ENCODE peak calls at places on chromosomes 7 and 10, in four cellular contexts. One of them, this sample, is unnamed.

GRCh38 chr10:71868192-71868697 is 17.2 kb upstream of the PSAP start:
- DNase-seq in HepG2: peak; percentile 44
- DNase-seq in GM12878: no peak
- DNase-seq in K562: peak; percentile 41
- DNase-seq in this sample: peak; percentile 57

GRCh38 chr7:107051376-107051775 is 6.9 kb downstream of the PRKAR2B start:
- DNase-seq in HepG2: no peak
- DNase-seq in GM12878: no peak
- DNase-seq in K562: no peak
- DNase-seq in this sample: no peak

GRCh38 chr7:7799138-7799537 is 80.7 kb upstream of the RPA3 start:
- DNase-seq in HepG2: no peak
- DNase-seq in GM12878: no peak
- DNase-seq in K562: no peak
- DNase-seq in this sample: peak; percentile 33

GRCh38 chr7:124482229-124482628 is 283.4 kb downstream of the GPR37 start:
- DNase-seq in GM12878: no peak
- DNase-seq in K562: no peak
- DNase-seq in HepG2: no peak
- DNase-seq in this sample: no peak

GRCh38 chr10:128463991-128464755 is 337.9 kb upstream of the MKI67 start:
- DNase-seq in HepG2: peak; percentile 51
- DNase-seq in GM12878: peak; percentile 4
- DNase-seq in K562: no peak
- DNase-seq in this sample: no peak

GRCh38 chr7:45525057-45525456 is 49.1 kb upstream of the ADCY1 start:
- DNase-seq in GM12878: no peak
- DNase-seq in K562: no peak
- DNase-seq in HepG2: no peak
- DNase-seq in this sample: no peak

GRCh38 chr7:86469680-86470295 is 173.9 kb upstream of the GRM3 start:
- DNase-seq in HepG2: peak; percentile 70
- DNase-seq in K562: peak; percentile 59
- DNase-seq in GM12878: peak; percentile 27
- DNase-seq in this sample: peak; percentile 15

GRCh38 chr10:52004342-52004949 is 305.1 kb upstream of the CSTF2T start:
- DNase-seq in HepG2: peak; percentile 5
- DNase-seq in GM12878: no peak
- DNase-seq in K562: peak; percentile 22
- DNase-seq in this sample: peak; percentile 38

GRCh38 chr10:6114758-6115410 is 26.1 kb downstream of the RBM17 start:
- DNase-seq in GM12878: no peak
- DNase-seq in K562: no peak
- DNase-seq in HepG2: no peak
- DNase-seq in this sample: no peak

GRCh38 chr10:102660891-102661613 is 16.8 kb downstream of the TRIM8 start:
- DNase-seq in HepG2: peak; percentile 72
- DNase-seq in K562: peak; percentile 66
- DNase-seq in GM12878: no peak
- DNase-seq in this sample: no peak

GRCh38 chr10:693506-693905 is 4.0 kb upstream of the DIP2C start:
- DNase-seq in HepG2: no peak
- DNase-seq in GM12878: no peak
- DNase-seq in K562: no peak
- DNase-seq in this sample: peak; percentile 29

GRCh38 chr10:80493482-80494021 is 39.4 kb downstream of the TSPAN14 start:
- DNase-seq in HepG2: peak; percentile 89
- DNase-seq in GM12878: no peak
- DNase-seq in K562: no peak
- DNase-seq in this sample: peak; percentile 51

GRCh38 chr10:6124666-6125065 is 35.8 kb downstream of the RBM17 start:
- DNase-seq in K562: no peak
- DNase-seq in GM12878: no peak
- DNase-seq in HepG2: no peak
- DNase-seq in this sample: no peak

GRCh38 chr10:46524471-46525176 is 31.8 kb downstream of the GPRIN2 start:
- DNase-seq in GM12878: no peak
- DNase-seq in K562: no peak
- DNase-seq in HepG2: no peak
- DNase-seq in this sample: peak; percentile 100

GRCh38 chr7:46463170-46463569 is 542.1 kb upstream of the IGFBP3 start:
- DNase-seq in GM12878: no peak
- DNase-seq in K562: no peak
- DNase-seq in HepG2: no peak
- DNase-seq in this sample: no peak

GRCh38 chr10:99630991-99631390 is 10.8 kb upstream of the SLC25A28 start:
- DNase-seq in K562: no peak
- DNase-seq in HepG2: no peak
- DNase-seq in GM12878: no peak
- DNase-seq in this sample: no peak

GRCh38 chr10:92990615-92991014 is 70.0 kb upstream of the CYP26C1 start:
- DNase-seq in GM12878: no peak
- DNase-seq in HepG2: no peak
- DNase-seq in K562: peak; percentile 8
- DNase-seq in this sample: no peak

GRCh38 chr10:21511931-21512330 is 13.6 kb downstream of the SKIDA1 start:
- DNase-seq in GM12878: no peak
- DNase-seq in K562: no peak
- DNase-seq in HepG2: no peak
- DNase-seq in this sample: no peak

GRCh38 chr10:12241810-12242529 is 46.0 kb downstream of the CDC123 start:
- DNase-seq in GM12878: peak; percentile 41
- DNase-seq in HepG2: no peak
- DNase-seq in K562: no peak
- DNase-seq in this sample: no peak
- TF ChIP-seq POLR2AphosphoS2 in GM12878: no peak
- TF ChIP-seq POLR2AphosphoS2 in HepG2: no peak
- TF ChIP-seq POLR2AphosphoS2 in K562: no peak
- TF ChIP-seq POLR2AphosphoS2 in this sample: no peak

GRCh38 chr7:499853-500485 is 19.7 kb downstream of the PDGFA start:
- DNase-seq in GM12878: no peak
- DNase-seq in HepG2: no peak
- DNase-seq in K562: no peak
- DNase-seq in this sample: no peak

GRCh38 chr7:500521-501420 is 18.9 kb downstream of the PDGFA start:
- DNase-seq in GM12878: no peak
- DNase-seq in HepG2: no peak
- DNase-seq in K562: no peak
- DNase-seq in this sample: no peak

GRCh38 chr7:497346-497745 is 22.3 kb downstream of the PDGFA start:
- DNase-seq in K562: no peak
- DNase-seq in GM12878: no peak
- DNase-seq in HepG2: no peak
- DNase-seq in this sample: no peak

GRCh38 chr7:497946-498655 is 21.5 kb downstream of the PDGFA start:
- DNase-seq in K562: no peak
- DNase-seq in HepG2: no peak
- DNase-seq in GM12878: no peak
- DNase-seq in this sample: no peak

DNA sequence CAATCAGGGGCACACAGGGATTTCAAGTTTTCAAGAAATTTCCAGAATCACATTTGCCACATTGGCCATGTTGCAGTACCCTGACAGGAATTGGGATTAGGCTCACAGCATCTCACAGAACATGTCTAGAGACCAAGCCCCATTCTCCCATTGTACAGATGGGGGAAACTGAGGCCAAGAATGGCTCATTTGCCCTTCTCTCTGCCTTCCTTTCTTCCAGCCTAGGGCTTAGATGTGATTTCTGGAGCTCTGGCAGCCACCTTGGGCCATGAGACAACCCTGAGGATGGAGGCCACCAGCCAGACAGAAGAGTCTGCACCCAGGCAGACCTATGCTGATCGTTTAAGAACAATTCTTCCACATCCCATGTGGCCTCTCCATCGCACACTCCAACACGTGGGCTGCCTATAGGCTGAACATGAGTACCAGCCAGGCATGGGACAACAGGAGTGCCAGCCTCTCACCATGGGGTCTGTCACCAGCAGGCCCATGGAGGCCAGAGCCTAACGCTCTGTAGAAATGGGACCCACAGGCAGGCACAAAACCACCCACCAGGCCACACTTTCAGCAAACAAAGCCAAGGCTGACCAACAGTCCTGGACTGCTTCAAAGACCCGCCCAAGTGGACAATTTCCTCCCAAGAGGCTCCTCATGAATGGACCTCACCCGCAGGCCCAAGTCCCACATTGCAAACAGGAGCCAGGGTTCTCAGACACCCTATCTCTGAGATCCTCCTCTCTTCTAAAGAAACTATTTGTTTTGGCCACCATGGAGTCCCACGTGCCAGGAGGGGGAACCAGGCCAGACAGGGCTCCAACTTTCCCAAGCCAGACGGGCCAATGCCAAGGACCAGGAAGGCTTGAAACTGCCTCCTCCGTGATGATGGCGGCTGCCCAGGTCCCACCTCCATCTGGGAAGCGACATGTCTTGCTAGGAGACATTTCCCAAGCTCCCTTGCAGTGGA is 20.7 kb downstream of the PDGFA start:
- DNase-seq in GM12878: no peak
- DNase-seq in HepG2: no peak
- DNase-seq in K562: no peak
- DNase-seq in this sample: no peak
- TF ChIP-seq KDM1A in GM12878: no peak
- TF ChIP-seq KDM1A in HepG2: no peak
- TF ChIP-seq KDM1A in K562: peak; percentile 45
- TF ChIP-seq KDM1A in this sample: no peak

GRCh38 chr7:44274623-44274975 is 50.8 kb downstream of the CAMK2B start:
- DNase-seq in GM12878: no peak
- DNase-seq in K562: no peak
- DNase-seq in HepG2: no peak
- DNase-seq in this sample: no peak
- TF ChIP-seq CHD4 in GM12878: no peak
- TF ChIP-seq CHD4 in K562: no peak
- TF ChIP-seq CHD4 in HepG2: no peak
- TF ChIP-seq CHD4 in this sample: no peak

GRCh38 chr7:132030883-132031282 is 474.5 kb upstream of the PODXL start:
- DNase-seq in HepG2: no peak
- DNase-seq in GM12878: no peak
- DNase-seq in K562: no peak
- DNase-seq in this sample: no peak
- TF ChIP-seq POLR2AphosphoS2 in HepG2: no peak
- TF ChIP-seq POLR2AphosphoS2 in GM12878: no peak
- TF ChIP-seq POLR2AphosphoS2 in K562: no peak
- TF ChIP-seq POLR2AphosphoS2 in this sample: no peak